ENCODE peak calls at places on chromosomes 4 and X, in four cellular contexts. D, S, J and O are unnamed samples.

GRCh38 chr4:90293320-90293719 is 166.1 kb downstream of the CCSER1 start:
- DNase-seq in D (no peak), S (no peak), J (no peak), O (no peak)

GRCh38 chr4:32824321-32824720 is 2104.2 kb downstream of the PCDH7 start:
- DNase-seq in D (no peak), S (no peak), J (no peak), O (no peak)

GRCh38 chrX:10393899-10394298 is 226.5 kb downstream of the MID1 start:
- DNase-seq in D (no peak), S (peak; percentile 12), J (no peak), O (no peak)

GRCh38 chr4:104494822-104495559 is at the start of gene CXXC4:
- DNase-seq in D (peak; percentile 50), S (peak; percentile 10), J (no peak), O (peak; percentile 80)

GRCh38 chrX:24870143-24870542 is 145.6 kb downstream of the ARX start:
- DNase-seq in D (no peak), S (peak; percentile 70), J (no peak), O (no peak)

GRCh38 chr4:121216438-121216837 is 52.3 kb upstream of the TNIP3 start:
- DNase-seq in D (no peak), S (no peak), J (no peak), O (no peak)

GRCh38 chrX:46796574-46797191 is 37.8 kb upstream of the SLC9A7 start:
- DNase-seq in D (peak; percentile 58), S (peak; percentile 54), J (no peak), O (peak; percentile 77)

GRCh38 chr4:24988776-24989175 is 42.0 kb downstream of the LGI2 start:
- DNase-seq in D (peak; percentile 25), S (peak; percentile 13), J (no peak), O (peak; percentile 58)

GRCh38 chr4:186554485-186554884 is 882 bp downstream of the MTNR1A start:
- DNase-seq in D (peak; percentile 42), S (peak; percentile 14), J (no peak), O (peak; percentile 52)

GRCh38 chrX:49627030-49627777 is 28.4 kb downstream of the GAGE1 start:
- DNase-seq in D (peak; percentile 67), S (peak; percentile 6), J (no peak), O (peak; percentile 56)

GRCh38 chrX:71532078-71532752 is 689 bp upstream of the OGT start:
- DNase-seq in D (peak; percentile 69), S (no peak), J (no peak), O (no peak)

GRCh38 chr4:78599147-78599546 is 47.6 kb downstream of the ANXA3 start:
- DNase-seq in D (no peak), S (no peak), J (no peak), O (no peak)

GRCh38 chr4:78602334-78602733 is 50.8 kb downstream of the ANXA3 start:
- DNase-seq in D (no peak), S (no peak), J (no peak), O (no peak)

GRCh38 chr4:78603384-78603783 is 51.8 kb downstream of the ANXA3 start:
- DNase-seq in D (no peak), S (no peak), J (no peak), O (no peak)

GRCh38 chr4:78599931-78600375 is 48.4 kb downstream of the ANXA3 start:
- DNase-seq in D (peak; percentile 94), S (no peak), J (no peak), O (no peak)

GRCh38 chr4:78601013-78601412 is 49.4 kb downstream of the ANXA3 start:
- DNase-seq in D (peak; percentile 85), S (no peak), J (peak; percentile 63), O (no peak)
- TF ChIP-seq NR2C2 in D (no peak), S (no peak), J (no peak), O (no peak)

DNA sequence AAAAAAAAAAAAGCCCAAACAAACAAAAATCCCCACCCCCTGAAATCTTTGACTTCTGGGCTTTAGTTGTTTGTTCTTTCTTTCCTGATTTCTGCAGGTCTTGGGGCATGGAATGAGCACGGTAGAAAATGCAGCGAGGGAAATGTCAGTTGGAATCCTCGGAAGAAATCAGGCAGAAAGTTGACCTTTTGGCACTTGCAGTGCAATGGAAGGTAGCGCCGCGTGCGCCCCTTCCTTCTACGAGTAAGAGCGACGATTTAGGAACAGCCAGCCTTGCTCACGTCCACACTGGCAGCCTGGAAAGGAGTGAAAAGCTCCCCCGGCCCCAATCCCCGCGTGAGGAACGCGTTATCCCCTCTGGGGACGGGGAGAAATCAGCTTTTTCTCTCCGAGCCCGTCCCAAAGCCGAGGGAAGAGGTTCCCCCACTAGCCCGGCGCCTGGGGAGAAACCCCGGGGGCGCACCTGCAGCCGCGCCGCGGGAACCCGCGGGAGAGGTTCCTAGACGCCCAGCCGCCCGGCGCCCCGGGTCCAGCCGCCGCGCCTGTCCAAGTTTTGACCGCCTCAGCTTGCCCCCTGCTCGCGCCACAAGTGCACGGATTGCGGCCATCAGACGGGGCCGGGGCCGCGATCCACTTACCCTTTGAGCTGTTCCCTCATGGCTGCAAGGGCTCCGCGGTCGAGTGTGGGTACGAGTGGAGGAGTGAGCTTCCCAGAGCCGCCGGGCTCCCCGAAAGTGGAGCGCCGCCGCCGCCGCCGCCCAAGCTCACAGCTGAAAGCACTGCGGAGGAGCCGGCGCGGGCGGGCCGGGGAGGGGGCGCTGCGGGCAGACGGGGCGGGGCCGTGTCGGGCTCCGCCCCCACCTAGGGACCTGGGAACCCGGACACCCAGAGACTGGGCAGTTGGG is 194.6 kb upstream of the FTHL17 start:
- DNase-seq in D (peak; percentile 42), S (peak; percentile 25), J (no peak), O (peak; percentile 63)
- TF ChIP-seq NR2C2 in D (no peak), S (no peak), J (no peak), O (no peak)

DNA sequence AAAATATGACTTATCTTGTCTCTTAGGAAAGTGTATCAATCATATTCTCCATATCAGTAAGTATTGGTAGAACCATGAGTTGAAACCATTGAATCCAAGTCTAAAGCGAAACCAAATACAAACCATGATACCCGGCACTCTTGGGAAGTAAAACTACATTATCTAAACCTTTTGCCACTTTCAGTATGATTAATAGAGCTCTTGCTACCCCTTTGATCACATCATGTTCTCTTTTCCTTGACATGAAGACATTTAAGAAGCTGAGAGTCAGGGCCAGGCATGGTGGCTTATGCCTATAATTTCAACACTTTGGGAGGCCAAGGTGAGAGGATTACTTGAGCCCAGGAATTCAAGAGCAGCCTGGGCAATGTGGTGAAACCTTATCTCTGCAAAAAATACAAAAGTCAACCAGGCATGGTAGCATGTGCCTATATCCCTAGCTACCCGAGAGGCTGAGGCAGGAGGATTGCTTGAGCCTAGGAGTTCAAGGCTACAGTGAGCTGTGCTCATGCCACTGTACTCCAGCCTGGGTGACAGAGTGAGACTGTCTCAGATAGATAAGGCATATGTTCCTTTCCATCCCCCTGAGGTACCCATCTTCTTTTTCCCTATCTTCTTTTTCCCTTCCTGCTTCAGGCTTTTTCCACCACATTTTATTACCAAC is 45.4 kb downstream of the CEP135 start:
- DNase-seq in D (peak; percentile 4), S (no peak), J (peak; percentile 31), O (no peak)
- TF ChIP-seq NR2C2 in D (no peak), S (no peak), J (no peak), O (no peak)

GRCh38 chr4:1618438-1618837 is 65.7 kb downstream of the FAM53A start:
- DNase-seq in D (no peak), S (no peak), J (no peak), O (no peak)
- TF ChIP-seq NR2C2 in D (no peak), S (no peak), J (no peak), O (no peak)